ENCODE peak calls at places on chromosomes 4 and X, in four cellular contexts. W is H9, O is IMR-90, A is H1. Q is an unnamed sample.

GRCh38 chr4:139054791-139055376 is 39.3 kb downstream of the NOCT start:
- DNase-seq in W (no peak), O (peak), A (no peak), Q (no peak)

GRCh38 chr4:3352918-3353594 is 60.2 kb downstream of the RGS12 start:
- DNase-seq in W (no peak), O (no peak), A (no peak), Q (no peak)

GRCh38 chr4:189809885-189810284 is 130.8 kb upstream of the FRG1 start:
- DNase-seq in W (no peak), O (no peak), A (no peak), Q (no peak)

GRCh38 chr4:100248476-100248875 is 58.2 kb upstream of the DDIT4L start:
- DNase-seq in W (no peak), O (no peak), A (no peak), Q (no peak)

GRCh38 chrX:102746134-102746584 is 25.6 kb downstream of the GPRASP3 start:
- DNase-seq in W (peak), O (no peak), A (no peak), Q (peak)

GRCh38 chr4:85741921-85742591 is 267.1 kb downstream of the ARHGAP24 start:
- DNase-seq in W (no peak), O (no peak), A (no peak), Q (no peak)

GRCh38 chrX:95764972-95765451 is 919.6 kb upstream of the DIAPH2 start:
- DNase-seq in W (peak), O (peak), A (no peak), Q (peak)

GRCh38 chrX:112785323-112785722 is 55.3 kb downstream of the AMOT start:
- DNase-seq in W (no peak), O (no peak), A (no peak), Q (no peak)

GRCh38 chr4:152415980-152416379 is 119.9 kb downstream of the FBXW7 start:
- DNase-seq in W (no peak), O (peak), A (no peak), Q (no peak)

GRCh38 chr4:183074288-183074990 is 24.6 kb upstream of the WWC2 start:
- DNase-seq in W (peak), O (peak), A (no peak), Q (peak)

GRCh38 chr4:32145987-32146386 is 1425.8 kb downstream of the PCDH7 start:
- DNase-seq in W (peak), O (no peak), A (no peak), Q (peak)

GRCh38 chr4:55008166-55009056 is 117.0 kb downstream of the KDR start:
- DNase-seq in W (peak), O (no peak), A (no peak), Q (peak)

GRCh38 chrX:10352536-10352935 is 195.8 kb downstream of the CLCN4 start:
- DNase-seq in W (no peak), O (no peak), A (no peak), Q (no peak)

GRCh38 chr4:24330198-24330972 is 254.0 kb downstream of the DHX15 start:
- DNase-seq in W (no peak), O (no peak), A (no peak), Q (peak)

GRCh38 chr4:2914220-2915126 is 48.7 kb downstream of the NOP14 start:
- DNase-seq in W (no peak), O (no peak), A (no peak), Q (no peak)

GRCh38 chrX:68686684-68687045 is 39.2 kb downstream of the STARD8 start:
- DNase-seq in W (peak), O (no peak), A (no peak), Q (peak)

GRCh38 chrX:154730271-154730883 is 20.5 kb downstream of the GAB3 start:
- DNase-seq in W (no peak), O (peak), A (no peak), Q (no peak)

GRCh38 chrX:153782324-153782723 is 1.5 kb downstream of the SRPK3 start:
- DNase-seq in W (peak), O (no peak), A (no peak), Q (peak)

GRCh38 chr4:16067515-16067914 is 16.3 kb downstream of the PROM1 start:
- DNase-seq in W (no peak), O (no peak), A (no peak), Q (no peak)

GRCh38 chrX:119516157-119516702 is 48.0 kb downstream of the SLC25A5 start:
- DNase-seq in W (peak), O (peak), A (no peak), Q (peak)

GRCh38 chrX:13598877-13599276 is 29.5 kb downstream of the EGFL6 start:
- DNase-seq in W (no peak), O (peak), A (no peak), Q (peak)

GRCh38 chr4:47032405-47033106 is 1.2 kb downstream of the GABRB1 start:
- DNase-seq in W (peak), O (peak), A (peak), Q (peak)

GRCh38 chr4:24973471-24974251 is 57.1 kb downstream of the LGI2 start:
- DNase-seq in W (peak), O (peak), A (no peak), Q (no peak)

GRCh38 chrX:109472939-109473713 is 8.8 kb downstream of the GUCY2F start:
- DNase-seq in W (peak), O (peak), A (no peak), Q (peak)

GRCh38 chrX:69024931-69025330 is 140.3 kb downstream of the PJA1 start:
- DNase-seq in W (peak), O (peak), A (no peak), Q (peak)

GRCh38 chrX:19627081-19627480 is 111.8 kb upstream of the MAP3K15 start:
- DNase-seq in W (no peak), O (no peak), A (no peak), Q (no peak)

GRCh38 chrX:45134775-45135174 is 65.9 kb downstream of the DIPK2B start:
- DNase-seq in W (no peak), O (no peak), A (no peak), Q (no peak)

GRCh38 chrX:45138525-45138924 is 62.2 kb downstream of the DIPK2B start:
- DNase-seq in W (no peak), O (no peak), A (no peak), Q (peak)

GRCh38 chrX:45133465-45133864 is 67.2 kb downstream of the DIPK2B start:
- DNase-seq in W (no peak), O (no peak), A (no peak), Q (no peak)

GRCh38 chrX:45135616-45136015 is 65.1 kb downstream of the DIPK2B start:
- DNase-seq in W (no peak), O (no peak), A (no peak), Q (no peak)

GRCh38 chrX:45134303-45134702 is 66.4 kb downstream of the DIPK2B start:
- DNase-seq in W (no peak), O (no peak), A (no peak), Q (no peak)
- H4K5ac ChIP-seq in W (no peak), O (no peak), A (no peak), Q (no peak)

GRCh38 chr4:121973791-121974190 is 21.9 kb upstream of the TRPC3 start:
- DNase-seq in W (no peak), O (peak), A (no peak), Q (no peak)
- H4K5ac ChIP-seq in W (no peak), O (no peak), A (no peak), Q (no peak)

GRCh38 chrX:43682726-43683125 is 26.6 kb downstream of the MAOA start:
- DNase-seq in W (no peak), O (no peak), A (no peak), Q (no peak)
- H4K5ac ChIP-seq in W (no peak), O (no peak), A (no peak), Q (no peak)

DNA sequence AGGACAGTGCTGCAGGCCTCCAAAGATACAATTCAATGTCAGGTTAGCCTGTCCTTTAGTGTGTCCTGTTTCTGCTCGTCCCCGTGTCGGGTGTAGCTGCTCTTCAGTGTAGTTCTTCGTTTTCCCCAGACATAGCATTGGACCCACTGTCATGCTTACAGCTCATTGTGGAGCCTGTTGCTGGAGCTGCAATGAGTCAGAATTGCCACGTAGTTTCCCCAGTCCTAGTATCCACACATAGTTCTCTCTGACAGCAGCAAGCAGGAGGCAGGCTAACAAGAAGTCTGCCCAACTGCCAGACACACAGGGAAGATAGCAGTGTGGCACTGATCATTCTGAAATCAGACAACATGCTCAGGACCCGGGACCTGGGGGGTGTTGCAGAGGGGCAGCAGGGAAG is 49.2 kb downstream of the MOSPD2 start:
- DNase-seq in W (no peak), O (peak), A (no peak), Q (no peak)
- H4K5ac ChIP-seq in W (no peak), O (peak), A (no peak), Q (no peak)

GRCh38 chr4:141680060-141680459 is 43.7 kb downstream of the IL15 start:
- DNase-seq in W (no peak), O (no peak), A (no peak), Q (no peak)
- H4K5ac ChIP-seq in W (no peak), O (no peak), A (no peak), Q (no peak)

GRCh38 chr4:18735740-18736288 is 714.3 kb upstream of the LCORL start:
- DNase-seq in W (no peak), O (no peak), A (no peak), Q (no peak)

GRCh38 chr4:18736551-18736950 is 715.0 kb upstream of the LCORL start:
- DNase-seq in W (no peak), O (no peak), A (no peak), Q (no peak)

GRCh38 chr4:18733956-18734872 is 712.7 kb upstream of the LCORL start:
- DNase-seq in W (no peak), O (no peak), A (no peak), Q (no peak)
- H4K5ac ChIP-seq in W (no peak), O (no peak), A (no peak), Q (no peak)

GRCh38 chr4:150234246-150234645 is 156.0 kb downstream of the DCLK2 start:
- DNase-seq in W (no peak), O (peak), A (no peak), Q (no peak)
- H4K5ac ChIP-seq in W (no peak), O (peak), A (no peak), Q (no peak)

GRCh38 chr4:80307183-80307735 is 28.3 kb upstream of the CFAP299 start:
- DNase-seq in W (no peak), O (peak), A (no peak), Q (peak)
- H4K5ac ChIP-seq in W (no peak), O (no peak), A (no peak), Q (no peak)

DNA sequence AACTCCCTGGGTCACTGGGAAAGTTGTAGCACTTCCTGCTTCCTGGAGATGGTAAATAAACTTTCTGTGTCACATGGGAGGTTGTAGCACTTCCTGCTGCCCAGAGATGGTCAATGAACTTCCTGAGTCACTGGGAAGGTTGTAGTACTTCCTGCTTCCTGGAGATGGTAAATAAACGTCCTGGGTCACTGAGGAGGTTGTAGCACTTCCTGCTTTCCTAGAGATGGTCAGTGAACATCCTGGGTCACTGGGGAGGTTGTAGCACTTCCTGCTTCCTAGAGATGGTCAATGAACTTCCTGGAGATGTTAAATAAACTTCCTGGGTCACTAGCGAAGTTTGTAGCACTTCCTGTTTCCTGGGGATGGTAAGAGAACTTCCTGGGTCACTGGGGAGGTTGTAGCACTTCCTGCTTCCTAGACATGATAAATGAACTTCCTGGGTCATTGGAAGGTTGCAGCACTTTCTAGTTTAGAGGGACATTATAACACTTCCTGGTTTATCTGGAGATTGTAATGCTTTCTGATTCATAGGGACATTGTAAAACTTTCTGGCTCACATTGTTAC is 62.3 kb upstream of the CD99 start:
- DNase-seq in W (no peak), O (no peak), A (no peak), Q (no peak)
- H4K5ac ChIP-seq in W (no peak), O (peak), A (no peak), Q (no peak)

GRCh38 chr4:148740701-148741100 is 298.5 kb upstream of the NR3C2 start:
- DNase-seq in W (no peak), O (no peak), A (no peak), Q (no peak)

GRCh38 chr4:148737071-148737470 is 294.9 kb upstream of the NR3C2 start:
- DNase-seq in W (no peak), O (no peak), A (no peak), Q (no peak)

GRCh38 chr4:148730241-148730640 is 288.0 kb upstream of the NR3C2 start:
- DNase-seq in W (no peak), O (no peak), A (no peak), Q (no peak)

GRCh38 chr4:148730766-148731165 is 288.6 kb upstream of the NR3C2 start:
- DNase-seq in W (no peak), O (no peak), A (no peak), Q (no peak)

DNA sequence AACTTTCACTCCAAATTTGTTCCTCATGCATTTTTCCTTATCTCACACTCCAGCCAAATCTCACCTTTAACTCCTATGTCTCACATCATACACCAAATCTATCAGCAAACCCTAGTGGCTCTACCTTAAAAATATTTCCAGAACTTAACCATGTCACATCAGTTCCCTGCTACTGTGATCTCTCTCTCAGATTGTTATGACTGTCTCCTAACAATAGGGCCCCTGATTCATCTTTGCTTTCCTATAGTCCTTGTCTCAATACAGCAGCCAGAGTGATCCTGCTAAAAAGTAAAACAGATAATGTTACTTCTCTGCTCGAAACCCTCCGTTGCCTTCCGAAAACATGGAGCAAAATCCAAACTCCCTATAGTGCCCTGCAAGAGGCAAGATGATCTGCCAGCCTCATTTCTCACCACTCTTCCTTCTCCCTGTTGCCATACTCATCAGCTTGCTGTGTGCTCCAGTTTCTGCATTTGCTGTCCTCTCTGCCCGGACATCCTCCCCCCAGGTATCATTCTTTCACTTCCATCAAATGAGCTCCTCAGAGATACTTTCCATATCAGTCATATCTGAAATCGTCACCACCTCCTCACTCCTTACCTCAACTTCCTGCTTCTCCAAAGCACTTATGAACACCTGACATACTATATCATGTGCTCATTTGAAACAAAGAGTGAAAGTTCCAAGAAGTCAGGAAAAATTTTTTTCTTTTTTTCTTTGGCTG is 293.4 kb upstream of the NR3C2 start:
- DNase-seq in W (no peak), O (no peak), A (no peak), Q (no peak)
- H4K5ac ChIP-seq in W (no peak), O (no peak), A (no peak), Q (no peak)

Q was measured in mesendoderm.